ENCODE peak calls at places on chromosomes 13 and 19, in seven cellular contexts. B is K562, X is foreskin keratinocyte, P is cardiac muscle cell, N is upper lobe of left lung, U is left ventricle myocardium inferior, R is left lung. V is an unnamed sample.

GRCh38 chr19:2867025-2867991 is at the start of gene ZNF556:
- DNase-seq in R (no peak), N (no peak), P (no peak), X (no peak), U (no peak), B (peak), V (peak)

GRCh38 chr19:1079566-1080111 is 12.7 kb downstream of the ARHGAP45 start:
- DNase-seq in P (no peak), X (no peak), N (no peak), R (no peak), U (no peak), B (peak), V (no peak)

GRCh38 chr19:31530781-31531180 is 181.5 kb upstream of the TSHZ3 start:
- DNase-seq in R (no peak), N (no peak), P (no peak), U (no peak), B (no peak), X (no peak), V (no peak)

GRCh38 chr13:112837371-112838037 is 131.5 kb upstream of the MCF2L start:
- DNase-seq in X (no peak), N (no peak), P (no peak), B (no peak), R (no peak), U (no peak), V (no peak)

GRCh38 chr19:16514383-16515019 is 18.3 kb downstream of the C19orf44 start:
- DNase-seq in N (no peak), B (no peak), R (no peak), X (no peak), U (no peak), P (no peak), V (no peak)

GRCh38 chr19:55247621-55248099 is 11.2 kb downstream of the PPP6R1 start:
- DNase-seq in R (no peak), N (no peak), X (peak), B (peak), U (peak), P (no peak), V (peak)

GRCh38 chr13:36548129-36548528 is 115.8 kb downstream of the CCNA1 start:
- DNase-seq in U (peak), R (no peak), P (no peak), B (no peak), X (no peak), N (no peak), V (no peak)

GRCh38 chr19:9883231-9883758 is 48.2 kb downstream of the PIN1 start:
- DNase-seq in U (no peak), N (no peak), B (no peak), X (peak), R (no peak), P (no peak), V (peak)

GRCh38 chr19:725461-726089 is 16.8 kb downstream of the PALM start:
- DNase-seq in N (no peak), X (no peak), P (no peak), B (no peak), U (no peak), R (no peak), V (no peak)

GRCh38 chr13:47934371-47934770 is 66.7 kb downstream of the SUCLA2 start:
- DNase-seq in P (no peak), N (no peak), X (no peak), U (no peak), R (no peak), B (no peak), V (no peak)

GRCh38 chr19:29040291-29040690 is 172.7 kb downstream of the UQCRFS1 start:
- DNase-seq in U (no peak), B (no peak), N (no peak), X (no peak), R (no peak), P (no peak), V (no peak)

GRCh38 chr19:12202250-12202649 is 39.4 kb downstream of the ZNF136 start:
- DNase-seq in P (peak), U (peak), B (peak), X (no peak), N (peak), R (no peak), V (no peak)

GRCh38 chr19:18144361-18144760 is 8.6 kb upstream of the PIK3R2 start:
- DNase-seq in U (no peak), X (no peak), B (no peak), R (no peak), N (no peak), P (no peak), V (no peak)

GRCh38 chr13:98300956-98301641 is 124.0 kb upstream of the RNF113B start:
- DNase-seq in B (no peak), P (no peak), R (no peak), X (peak), N (no peak), U (no peak), V (no peak)

GRCh38 chr19:30691767-30692516 is 319.8 kb downstream of the ZNF536 start:
- DNase-seq in B (no peak), N (no peak), P (no peak), X (no peak), U (no peak), R (no peak), V (no peak)

GRCh38 chr19:31980851-31981250 is 364.6 kb upstream of the ZNF507 start:
- DNase-seq in R (no peak), U (no peak), N (no peak), X (no peak), P (no peak), B (no peak), V (no peak)

GRCh38 chr19:50238043-50238442 is 34.6 kb downstream of the MYH14 start:
- DNase-seq in R (no peak), X (no peak), N (no peak), B (no peak), P (no peak), U (peak), V (no peak)

GRCh38 chr19:35696835-35697234 is 7.5 kb upstream of the ZBTB32 start:
- DNase-seq in X (peak), B (no peak), P (no peak), R (no peak), N (no peak), U (no peak), V (no peak)

GRCh38 chr19:32361574-32362317 is 16.3 kb downstream of the ZNF507 start:
- DNase-seq in N (no peak), P (no peak), B (no peak), X (no peak), U (no peak), R (no peak), V (no peak)

GRCh38 chr13:94656766-94657165 is 55.1 kb downstream of the GPR180 start:
- DNase-seq in P (no peak), N (no peak), U (no peak), R (no peak), X (peak), B (peak), V (peak)

GRCh38 chr19:10812196-10812595 is 23.8 kb downstream of the TMED1 start:
- DNase-seq in U (no peak), R (no peak), N (no peak), P (no peak), X (no peak), B (peak), V (no peak)

GRCh38 chr19:17889609-17890214 is 18.0 kb downstream of the SLC5A5 start:
- DNase-seq in N (no peak), R (peak), P (peak), X (no peak), B (peak), U (no peak), V (peak)

GRCh38 chr19:4521170-4521887 is 3.0 kb upstream of the PLIN4 start:
- DNase-seq in P (no peak), B (no peak), X (no peak), R (no peak), N (no peak), U (no peak), V (no peak)

GRCh38 chr19:55836340-55836739 is at the start of gene NLRP4:
- DNase-seq in B (peak), N (no peak), U (no peak), R (no peak), P (no peak), X (no peak), V (no peak)

GRCh38 chr19:17411801-17412200 is 6.4 kb upstream of the BST2 start:
- DNase-seq in P (no peak), R (no peak), U (no peak), N (no peak), X (no peak), B (no peak), V (no peak)

GRCh38 chr19:23381114-23381513 is 14.2 kb downstream of the ZNF91 start:
- DNase-seq in X (no peak), R (no peak), N (no peak), P (no peak), B (no peak), U (no peak), V (no peak)
- H3K27ac ChIP-seq in X (no peak), R (no peak), N (no peak), P (peak), B (no peak), U (peak), V (no peak)

DNA sequence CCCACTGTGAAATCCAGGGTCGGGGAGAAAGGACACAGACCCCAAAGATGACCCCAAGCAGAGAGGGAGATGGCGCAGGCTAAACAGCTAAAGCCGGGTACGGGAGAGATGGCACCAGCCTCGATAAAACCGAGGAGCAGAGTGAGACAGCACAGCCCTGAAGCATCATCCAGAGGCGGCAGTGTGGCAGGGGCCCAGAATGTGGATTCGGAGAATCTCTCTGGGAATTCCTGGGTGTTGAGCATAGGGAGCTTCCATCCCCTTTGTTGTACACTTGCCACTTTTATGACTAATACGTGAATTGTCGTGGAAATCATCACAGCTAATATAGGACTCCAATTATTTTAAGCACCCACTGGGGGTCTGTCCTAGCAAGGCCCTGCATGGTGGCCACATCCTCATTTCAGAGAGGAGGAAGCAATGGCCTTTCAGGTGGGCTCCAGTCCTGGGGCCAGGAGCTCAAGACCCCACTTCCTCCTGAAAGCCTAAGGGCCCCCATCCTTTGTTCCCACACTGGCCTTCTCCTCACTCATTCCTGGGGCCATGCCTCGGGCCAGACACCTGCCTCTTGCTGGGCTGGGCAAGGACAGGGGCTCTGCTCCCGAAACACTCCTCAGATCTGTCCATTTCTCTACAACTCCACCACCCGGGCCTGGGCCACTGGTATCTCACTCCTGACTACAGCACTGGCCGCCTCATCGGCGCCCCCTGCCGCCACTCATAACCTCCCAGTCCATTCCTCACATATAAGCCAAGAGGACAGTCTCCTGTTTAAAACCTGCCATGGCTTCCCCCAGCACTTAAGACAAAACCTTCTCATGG is 29.3 kb upstream of the ATP1A3 start:
- DNase-seq in P (peak), R (no peak), U (no peak), B (peak), N (no peak), X (no peak), V (no peak)
- TF ChIP-seq CTCF in P (peak), R (no peak), U (no peak), B (peak), N (no peak), X (peak), V (no peak)

DNA sequence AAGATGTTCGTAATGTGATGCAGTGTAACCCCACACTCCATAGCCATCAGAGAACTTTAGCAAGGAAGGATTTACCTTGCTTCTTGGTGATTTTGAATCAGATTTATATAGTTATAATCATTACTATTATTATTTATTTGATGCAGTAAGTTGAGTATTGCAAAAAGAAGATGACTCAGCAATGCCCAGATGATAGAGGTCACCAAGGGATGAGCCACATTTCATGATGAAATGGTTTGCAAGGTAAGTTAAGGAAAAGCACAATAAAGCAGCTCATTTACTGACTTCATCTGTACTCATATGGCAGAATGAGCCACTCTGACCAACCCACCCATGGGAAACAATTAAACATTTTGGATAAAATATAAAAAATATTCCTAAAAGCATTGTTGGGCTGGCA is 59.0 kb downstream of the AKAP11 start:
- DNase-seq in N (no peak), B (no peak), R (no peak), X (peak), U (no peak), P (no peak), V (no peak)
- H3K27ac ChIP-seq in N (no peak), B (no peak), R (no peak), X (no peak), U (no peak), P (no peak), V (no peak)

GRCh38 chr13:72781461-72782439 is at the start of the genes DIS3 and PIBF1:
- DNase-seq in P (peak), B (peak), U (peak), N (peak), X (peak), R (peak), V (peak)
- TF ChIP-seq CTCF in P (no peak), B (no peak), U (peak), N (peak), X (no peak), R (no peak), V (no peak)

DNA sequence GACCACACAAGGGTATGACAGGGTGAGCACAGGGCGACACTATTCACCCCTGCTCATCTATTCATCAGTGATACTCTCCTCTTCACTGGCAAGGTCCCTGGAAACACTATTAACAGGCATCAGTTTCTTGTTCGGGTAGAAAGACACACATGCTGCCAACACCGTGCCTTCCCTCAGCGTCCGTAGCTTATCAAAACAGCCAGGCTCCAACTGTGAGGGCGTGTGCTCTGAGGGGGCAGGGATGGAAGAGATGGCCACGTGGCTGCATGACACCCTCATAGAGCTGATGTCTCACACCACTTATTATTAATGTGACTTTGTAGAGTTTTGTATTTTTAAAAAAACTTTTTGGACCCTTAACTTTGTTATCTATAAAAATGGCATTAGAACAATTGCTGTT is 160.3 kb downstream of the ITGBL1 start:
- DNase-seq in B (peak), N (no peak), X (no peak), P (no peak), R (no peak), U (no peak), V (no peak)
- H3K27ac ChIP-seq in B (no peak), N (no peak), X (no peak), P (no peak), R (no peak), U (no peak), V (no peak)

DNA sequence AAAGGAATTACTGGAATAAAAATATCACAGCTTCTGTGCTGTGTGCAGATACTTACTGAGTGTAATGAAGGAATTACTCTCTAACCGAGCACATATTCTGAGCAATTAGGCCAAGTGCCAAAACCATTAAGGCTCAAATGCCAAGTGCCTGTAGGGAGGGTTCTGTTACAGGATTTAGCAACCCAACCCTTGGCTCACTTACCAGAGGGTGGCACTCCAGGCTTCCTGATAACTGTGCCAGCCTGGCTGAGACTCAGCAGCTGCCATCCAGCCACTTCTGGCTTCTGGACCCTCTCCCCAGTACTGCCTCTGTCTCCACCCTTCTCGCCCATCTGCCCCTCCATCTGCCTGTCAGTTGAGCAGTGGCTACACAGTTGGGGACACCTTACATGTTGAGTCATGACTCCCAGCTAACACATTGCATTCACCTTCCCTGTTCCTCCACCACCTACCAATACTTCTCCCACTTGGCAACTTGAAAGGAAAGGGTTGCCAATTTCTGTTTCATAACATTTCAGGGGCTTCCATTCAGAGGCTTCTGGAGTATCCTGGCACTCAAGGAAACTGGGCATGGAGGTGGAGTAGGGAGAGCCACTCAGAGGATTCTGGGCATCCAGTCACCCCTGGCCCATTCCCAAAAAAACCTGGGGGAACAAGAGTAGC is 110.5 kb downstream of the COG6 start:
- DNase-seq in P (no peak), U (peak), R (peak), B (no peak), X (peak), N (peak), V (peak)
- TF ChIP-seq CTCF in P (no peak), U (peak), R (no peak), B (no peak), X (peak), N (no peak), V (peak)

GRCh38 chr13:46600943-46601311 is 48.0 kb downstream of the LRCH1 start:
- DNase-seq in P (no peak), R (no peak), X (no peak), N (no peak), B (no peak), U (no peak), V (no peak)
- H3K27ac ChIP-seq in P (peak), R (peak), X (no peak), N (peak), B (no peak), U (peak), V (no peak)

GRCh38 chr13:113928701-113929627 is 44.9 kb downstream of the C13orf46 start:
- DNase-seq in B (no peak), R (peak), P (no peak), N (peak), U (peak), X (no peak), V (no peak)
- TF ChIP-seq CTCF in B (no peak), R (no peak), P (no peak), N (no peak), U (no peak), X (no peak), V (no peak)